ENCODE peak calls at places on chromosomes 12 and 14, in ten cellular contexts. One of them, this sample, is unnamed.

GRCh38 chr14:101836131-101836530 is 74.6 kb downstream of the PPP2R5C start:
- DNase-seq in cardiac muscle cell: peak
- DNase-seq in lung: no peak
- DNase-seq in endothelial cell: no peak
- DNase-seq in neural crest cell: no peak
- DNase-seq in Peyer's patch: no peak
- DNase-seq in fibroblast of pulmonary artery: peak
- DNase-seq in dorsolateral prefrontal cortex: no peak
- DNase-seq in MM.1S: no peak
- DNase-seq in HL-60: no peak
- DNase-seq in this sample: no peak

GRCh38 chr12:124094188-124094587 is 121.2 kb downstream of the ZNF664 start:
- DNase-seq in lung: no peak
- DNase-seq in fibroblast of pulmonary artery: no peak
- DNase-seq in MM.1S: no peak
- DNase-seq in neural crest cell: no peak
- DNase-seq in cardiac muscle cell: no peak
- DNase-seq in HL-60: no peak
- DNase-seq in endothelial cell: no peak
- DNase-seq in Peyer's patch: no peak
- DNase-seq in dorsolateral prefrontal cortex: no peak
- DNase-seq in this sample: no peak

GRCh38 chr12:1593232-1594044 is 943 bp downstream of the FBXL14 start:
- DNase-seq in neural crest cell: no peak
- DNase-seq in MM.1S: peak
- DNase-seq in fibroblast of pulmonary artery: peak
- DNase-seq in dorsolateral prefrontal cortex: no peak
- DNase-seq in lung: peak
- DNase-seq in Peyer's patch: peak
- DNase-seq in endothelial cell: peak
- DNase-seq in cardiac muscle cell: no peak
- DNase-seq in HL-60: no peak
- DNase-seq in this sample: no peak

GRCh38 chr12:120170631-120171030 is 23.9 kb downstream of the GCN1 start:
- DNase-seq in MM.1S: no peak
- DNase-seq in cardiac muscle cell: no peak
- DNase-seq in fibroblast of pulmonary artery: no peak
- DNase-seq in Peyer's patch: no peak
- DNase-seq in dorsolateral prefrontal cortex: no peak
- DNase-seq in HL-60: no peak
- DNase-seq in neural crest cell: no peak
- DNase-seq in lung: no peak
- DNase-seq in endothelial cell: no peak
- DNase-seq in this sample: no peak

GRCh38 chr14:59098377-59098776 is 90.1 kb upstream of the DAAM1 start:
- DNase-seq in fibroblast of pulmonary artery: peak
- DNase-seq in neural crest cell: no peak
- DNase-seq in lung: no peak
- DNase-seq in endothelial cell: no peak
- DNase-seq in HL-60: no peak
- DNase-seq in MM.1S: no peak
- DNase-seq in dorsolateral prefrontal cortex: no peak
- DNase-seq in Peyer's patch: no peak
- DNase-seq in cardiac muscle cell: peak
- DNase-seq in this sample: no peak

GRCh38 chr12:81757731-81758325 is 1.3 kb downstream of the PPFIA2 start:
- DNase-seq in Peyer's patch: no peak
- DNase-seq in cardiac muscle cell: no peak
- DNase-seq in HL-60: no peak
- DNase-seq in MM.1S: no peak
- DNase-seq in fibroblast of pulmonary artery: no peak
- DNase-seq in neural crest cell: no peak
- DNase-seq in lung: no peak
- DNase-seq in dorsolateral prefrontal cortex: no peak
- DNase-seq in endothelial cell: no peak
- DNase-seq in this sample: no peak

GRCh38 chr12:110590806-110591326 is 7.7 kb upstream of the PPTC7 start:
- DNase-seq in fibroblast of pulmonary artery: peak
- DNase-seq in neural crest cell: no peak
- DNase-seq in dorsolateral prefrontal cortex: no peak
- DNase-seq in MM.1S: peak
- DNase-seq in HL-60: peak
- DNase-seq in endothelial cell: no peak
- DNase-seq in Peyer's patch: no peak
- DNase-seq in lung: no peak
- DNase-seq in cardiac muscle cell: peak
- DNase-seq in this sample: no peak

GRCh38 chr14:69045857-69046351 is 66.8 kb upstream of the ACTN1 start:
- DNase-seq in fibroblast of pulmonary artery: peak
- DNase-seq in Peyer's patch: no peak
- DNase-seq in cardiac muscle cell: peak
- DNase-seq in HL-60: peak
- DNase-seq in neural crest cell: no peak
- DNase-seq in lung: no peak
- DNase-seq in MM.1S: no peak
- DNase-seq in dorsolateral prefrontal cortex: no peak
- DNase-seq in endothelial cell: no peak
- DNase-seq in this sample: peak

GRCh38 chr12:41604830-41605229 is 416.7 kb downstream of the PDZRN4 start:
- DNase-seq in neural crest cell: no peak
- DNase-seq in lung: no peak
- DNase-seq in Peyer's patch: no peak
- DNase-seq in dorsolateral prefrontal cortex: no peak
- DNase-seq in MM.1S: no peak
- DNase-seq in HL-60: no peak
- DNase-seq in cardiac muscle cell: peak
- DNase-seq in fibroblast of pulmonary artery: peak
- DNase-seq in endothelial cell: no peak
- DNase-seq in this sample: no peak

GRCh38 chr12:15208140-15208539 is 13.1 kb downstream of the RERG start:
- DNase-seq in MM.1S: no peak
- DNase-seq in dorsolateral prefrontal cortex: no peak
- DNase-seq in HL-60: no peak
- DNase-seq in Peyer's patch: no peak
- DNase-seq in neural crest cell: no peak
- DNase-seq in endothelial cell: no peak
- DNase-seq in cardiac muscle cell: peak
- DNase-seq in lung: no peak
- DNase-seq in fibroblast of pulmonary artery: peak
- DNase-seq in this sample: no peak
- TF ChIP-seq CTCF in MM.1S: peak
- TF ChIP-seq CTCF in dorsolateral prefrontal cortex: no peak
- TF ChIP-seq CTCF in HL-60: no peak
- TF ChIP-seq CTCF in Peyer's patch: no peak
- TF ChIP-seq CTCF in neural crest cell: peak
- TF ChIP-seq CTCF in endothelial cell: peak
- TF ChIP-seq CTCF in cardiac muscle cell: peak
- TF ChIP-seq CTCF in lung: no peak
- TF ChIP-seq CTCF in fibroblast of pulmonary artery: peak
- TF ChIP-seq CTCF in this sample: no peak

DNA sequence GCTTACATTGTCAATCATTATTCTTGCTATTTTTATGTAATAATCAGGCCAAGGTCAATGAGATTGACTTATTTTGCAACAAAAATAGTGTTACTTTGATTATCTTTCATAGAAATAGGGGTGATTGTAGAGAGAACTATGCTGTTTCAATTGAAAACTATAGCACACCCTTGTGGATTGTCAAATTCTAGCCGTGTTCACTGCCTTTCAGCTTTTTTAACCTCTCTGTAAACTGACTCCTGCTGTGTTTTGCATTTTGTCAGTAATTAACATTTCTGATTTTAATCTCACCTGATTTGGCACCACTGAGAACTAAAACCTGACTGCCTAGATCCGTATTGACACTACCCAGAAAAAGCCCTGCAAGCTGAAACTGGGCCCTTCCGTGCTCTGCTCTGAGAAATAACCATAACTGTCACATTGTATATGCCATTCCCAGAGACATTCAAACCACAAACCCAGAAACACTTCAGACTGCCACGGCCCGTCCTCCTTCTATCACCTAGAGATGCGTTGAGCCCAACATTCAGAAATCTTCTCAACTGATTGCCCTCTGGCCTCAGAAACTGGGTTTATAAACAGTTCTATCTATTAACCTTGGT is 26.6 kb upstream of the ETV6 start:
- DNase-seq in dorsolateral prefrontal cortex: no peak
- DNase-seq in cardiac muscle cell: peak
- DNase-seq in endothelial cell: no peak
- DNase-seq in neural crest cell: no peak
- DNase-seq in HL-60: no peak
- DNase-seq in Peyer's patch: no peak
- DNase-seq in lung: no peak
- DNase-seq in fibroblast of pulmonary artery: no peak
- DNase-seq in MM.1S: no peak
- DNase-seq in this sample: no peak
- TF ChIP-seq CTCF in dorsolateral prefrontal cortex: no peak
- TF ChIP-seq CTCF in cardiac muscle cell: peak
- TF ChIP-seq CTCF in endothelial cell: no peak
- TF ChIP-seq CTCF in neural crest cell: no peak
- TF ChIP-seq CTCF in HL-60: no peak
- TF ChIP-seq CTCF in Peyer's patch: no peak
- TF ChIP-seq CTCF in lung: no peak
- TF ChIP-seq CTCF in fibroblast of pulmonary artery: peak
- TF ChIP-seq CTCF in MM.1S: no peak
- TF ChIP-seq CTCF in this sample: no peak

GRCh38 chr14:88935083-88935482 is 110.6 kb downstream of the TTC8 start:
- DNase-seq in MM.1S: no peak
- DNase-seq in fibroblast of pulmonary artery: no peak
- DNase-seq in HL-60: no peak
- DNase-seq in endothelial cell: no peak
- DNase-seq in Peyer's patch: no peak
- DNase-seq in cardiac muscle cell: no peak
- DNase-seq in lung: no peak
- DNase-seq in dorsolateral prefrontal cortex: no peak
- DNase-seq in neural crest cell: no peak
- DNase-seq in this sample: no peak

GRCh38 chr14:88933203-88933602 is 108.8 kb downstream of the TTC8 start:
- DNase-seq in HL-60: no peak
- DNase-seq in neural crest cell: no peak
- DNase-seq in MM.1S: no peak
- DNase-seq in endothelial cell: no peak
- DNase-seq in fibroblast of pulmonary artery: no peak
- DNase-seq in cardiac muscle cell: peak
- DNase-seq in dorsolateral prefrontal cortex: no peak
- DNase-seq in lung: no peak
- DNase-seq in Peyer's patch: no peak
- DNase-seq in this sample: no peak

GRCh38 chr14:88934231-88934898 is 109.9 kb downstream of the TTC8 start:
- DNase-seq in dorsolateral prefrontal cortex: no peak
- DNase-seq in cardiac muscle cell: peak
- DNase-seq in endothelial cell: no peak
- DNase-seq in Peyer's patch: no peak
- DNase-seq in lung: no peak
- DNase-seq in neural crest cell: no peak
- DNase-seq in fibroblast of pulmonary artery: peak
- DNase-seq in MM.1S: no peak
- DNase-seq in HL-60: no peak
- DNase-seq in this sample: no peak

GRCh38 chr14:88929656-88930436 is 105.4 kb downstream of the TTC8 start:
- DNase-seq in endothelial cell: no peak
- DNase-seq in HL-60: no peak
- DNase-seq in cardiac muscle cell: no peak
- DNase-seq in neural crest cell: no peak
- DNase-seq in fibroblast of pulmonary artery: no peak
- DNase-seq in lung: no peak
- DNase-seq in dorsolateral prefrontal cortex: no peak
- DNase-seq in MM.1S: no peak
- DNase-seq in Peyer's patch: no peak
- DNase-seq in this sample: no peak
- TF ChIP-seq CTCF in endothelial cell: no peak
- TF ChIP-seq CTCF in HL-60: no peak
- TF ChIP-seq CTCF in cardiac muscle cell: no peak
- TF ChIP-seq CTCF in neural crest cell: peak
- TF ChIP-seq CTCF in fibroblast of pulmonary artery: peak
- TF ChIP-seq CTCF in lung: no peak
- TF ChIP-seq CTCF in dorsolateral prefrontal cortex: no peak
- TF ChIP-seq CTCF in MM.1S: no peak
- TF ChIP-seq CTCF in Peyer's patch: no peak
- TF ChIP-seq CTCF in this sample: peak

DNA sequence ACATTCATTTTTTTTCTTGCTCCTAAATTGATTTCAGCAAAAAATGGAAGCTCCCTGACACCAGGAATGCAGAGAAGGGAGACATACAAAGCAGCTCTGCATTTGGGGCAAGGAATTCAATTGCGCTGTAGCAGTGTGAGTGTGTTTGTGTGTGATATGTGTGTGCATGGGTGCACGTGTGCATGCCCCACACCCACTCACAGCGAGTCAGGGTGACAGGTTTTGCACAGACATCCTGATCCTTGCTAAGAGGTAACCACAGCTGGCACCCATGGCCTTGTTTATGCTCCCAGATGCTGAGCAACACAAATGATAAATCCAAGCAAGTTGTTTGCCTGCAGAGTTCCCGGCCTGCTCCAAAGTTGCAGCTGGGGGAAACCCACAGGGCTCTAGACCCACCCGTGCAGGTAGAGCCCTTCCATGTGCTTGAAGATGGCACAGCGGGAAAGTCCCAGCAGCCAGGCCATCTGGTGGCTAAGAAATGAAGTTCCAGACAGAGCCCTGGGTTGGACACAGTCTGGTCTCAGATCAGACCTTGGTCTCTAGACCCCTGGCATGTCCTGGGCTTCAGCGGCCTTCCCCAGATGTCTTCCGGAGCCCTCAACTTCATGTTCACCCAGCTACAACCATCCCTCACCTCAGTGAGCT is 25.8 kb upstream of the BDKRB2 start:
- DNase-seq in Peyer's patch: no peak
- DNase-seq in cardiac muscle cell: no peak
- DNase-seq in dorsolateral prefrontal cortex: no peak
- DNase-seq in endothelial cell: no peak
- DNase-seq in MM.1S: no peak
- DNase-seq in neural crest cell: no peak
- DNase-seq in HL-60: no peak
- DNase-seq in lung: no peak
- DNase-seq in fibroblast of pulmonary artery: no peak
- DNase-seq in this sample: no peak
- TF ChIP-seq CTCF in Peyer's patch: no peak
- TF ChIP-seq CTCF in cardiac muscle cell: no peak
- TF ChIP-seq CTCF in dorsolateral prefrontal cortex: no peak
- TF ChIP-seq CTCF in endothelial cell: no peak
- TF ChIP-seq CTCF in MM.1S: no peak
- TF ChIP-seq CTCF in neural crest cell: no peak
- TF ChIP-seq CTCF in HL-60: no peak
- TF ChIP-seq CTCF in lung: no peak
- TF ChIP-seq CTCF in fibroblast of pulmonary artery: no peak
- TF ChIP-seq CTCF in this sample: no peak

This sample was measured in CD14-positive monocyte.